ENCODE peak calls at places on chromosomes 5 and 9, in four cellular contexts. R is CD8-positive, alpha-beta T cell; B is cardiac muscle cell; U is sigmoid colon. L is an unnamed sample. For H3K4me1, the result is how much of the 10 kb centered on the place peaks cover.

GRCh38 chr5:66149950-66150349 is 5.8 kb downstream of the SREK1 start:
- DNase-seq in R (no peak), B (no peak), U (no peak), L (no peak)

GRCh38 chr9:121699271-121700164 is 48.1 kb downstream of the DAB2IP start:
- DNase-seq in R (peak), B (peak), U (peak), L (no peak)

GRCh38 chr9:113988385-113988784 is 89.7 kb downstream of the AMBP start:
- DNase-seq in R (no peak), B (no peak), U (no peak), L (no peak)

GRCh38 chr5:98769006-98769255 is 4.5 kb upstream of the RGMB start:
- DNase-seq in R (peak), B (no peak), U (no peak), L (no peak)

GRCh38 chr9:130254753-130255637 is 10.6 kb upstream of the HMCN2 start:
- DNase-seq in R (no peak), B (no peak), U (peak), L (no peak)

GRCh38 chr5:40652441-40653220 is 27.1 kb upstream of the PTGER4 start:
- DNase-seq in R (no peak), B (no peak), U (no peak), L (no peak)

GRCh38 chr5:122077451-122078115 is 476 bp downstream of the LOX start:
- DNase-seq in R (no peak), B (peak), U (peak), L (peak)

GRCh38 chr5:175748650-175749049 is 90.8 kb downstream of the HRH2 start:
- DNase-seq in R (no peak), B (no peak), U (no peak), L (no peak)

GRCh38 chr5:62315376-62316049 is 9.5 kb downstream of the KIF2A start:
- DNase-seq in R (no peak), B (no peak), U (no peak), L (no peak)

GRCh38 chr9:1726993-1727759 is 288.0 kb upstream of the SMARCA2 start:
- DNase-seq in R (peak), B (no peak), U (no peak), L (no peak)

GRCh38 chr5:171573021-171573420 is 153.6 kb downstream of the FGF18 start:
- DNase-seq in R (no peak), B (no peak), U (no peak), L (no peak)

GRCh38 chr5:158860706-158861105 is 239.0 kb downstream of the EBF1 start:
- DNase-seq in R (no peak), B (no peak), U (no peak), L (no peak)

GRCh38 chr5:28850320-28850921 is 1812.0 kb upstream of the CDH9 start:
- DNase-seq in R (no peak), B (no peak), U (no peak), L (no peak)

GRCh38 chr9:92506184-92506857 is 24.0 kb upstream of the ASPN start:
- DNase-seq in R (no peak), B (peak), U (peak), L (peak)

GRCh38 chr9:14096182-14096922 is 217.6 kb downstream of the NFIB start:
- DNase-seq in R (no peak), B (peak), U (no peak), L (peak)

GRCh38 chr5:9009931-9010652 is 535.8 kb downstream of the SEMA5A start:
- DNase-seq in R (no peak), B (peak), U (no peak), L (no peak)

GRCh38 chr9:68896495-68896894 is 117.4 kb downstream of the PRKACG start:
- DNase-seq in R (no peak), B (peak), U (no peak), L (no peak)

GRCh38 chr9:29609282-29609681 is 2036.0 kb upstream of the C9orf72 start:
- DNase-seq in R (no peak), B (no peak), U (no peak), L (no peak)

GRCh38 chr5:68303038-68303738 is 87.6 kb downstream of the PIK3R1 start:
- DNase-seq in R (no peak), B (no peak), U (no peak), L (no peak)

GRCh38 chr9:134724231-134724911 is 82.8 kb downstream of the COL5A1 start:
- DNase-seq in R (no peak), B (no peak), U (peak), L (no peak)

GRCh38 chr9:81461196-81461595 is 228.2 kb downstream of the TLE1 start:
- DNase-seq in R (no peak), B (peak), U (no peak), L (no peak)

GRCh38 chr5:62309107-62309506 is 3.1 kb downstream of the KIF2A start:
- DNase-seq in R (no peak), B (no peak), U (no peak), L (no peak)

GRCh38 chr5:135644816-135645215 is 66.0 kb upstream of the CXCL14 start:
- DNase-seq in R (no peak), B (no peak), U (no peak), L (no peak)

GRCh38 chr9:90981726-90982125 is 180.1 kb downstream of the SYK start:
- DNase-seq in R (no peak), B (no peak), U (no peak), L (no peak)

GRCh38 chr5:1319436-1320343 is 24.8 kb upstream of the TERT start:
- DNase-seq in R (no peak), B (no peak), U (peak), L (no peak)
- H3K4me1 ChIP-seq in R (under half), B (under half), U (under half), L (under half)

GRCh38 chr9:77980622-77981021 is 51.0 kb downstream of the GNAQ start:
- DNase-seq in R (no peak), B (peak), U (no peak), L (no peak)
- H3K4me1 ChIP-seq in R (half or more), B (under half), U (under half), L (half or more)

GRCh38 chr9:137305788-137306545 is 3.9 kb upstream of the NRARP start:
- DNase-seq in R (no peak), B (no peak), U (no peak), L (no peak)

GRCh38 chr9:137303893-137304382 is 1.9 kb upstream of the NRARP start:
- DNase-seq in R (no peak), B (no peak), U (no peak), L (no peak)

GRCh38 chr9:137304383-137305059 is 2.5 kb upstream of the NRARP start:
- DNase-seq in R (no peak), B (no peak), U (no peak), L (no peak)

GRCh38 chr9:137306546-137307254 is 4.6 kb upstream of the NRARP start:
- DNase-seq in R (no peak), B (no peak), U (no peak), L (no peak)

DNA sequence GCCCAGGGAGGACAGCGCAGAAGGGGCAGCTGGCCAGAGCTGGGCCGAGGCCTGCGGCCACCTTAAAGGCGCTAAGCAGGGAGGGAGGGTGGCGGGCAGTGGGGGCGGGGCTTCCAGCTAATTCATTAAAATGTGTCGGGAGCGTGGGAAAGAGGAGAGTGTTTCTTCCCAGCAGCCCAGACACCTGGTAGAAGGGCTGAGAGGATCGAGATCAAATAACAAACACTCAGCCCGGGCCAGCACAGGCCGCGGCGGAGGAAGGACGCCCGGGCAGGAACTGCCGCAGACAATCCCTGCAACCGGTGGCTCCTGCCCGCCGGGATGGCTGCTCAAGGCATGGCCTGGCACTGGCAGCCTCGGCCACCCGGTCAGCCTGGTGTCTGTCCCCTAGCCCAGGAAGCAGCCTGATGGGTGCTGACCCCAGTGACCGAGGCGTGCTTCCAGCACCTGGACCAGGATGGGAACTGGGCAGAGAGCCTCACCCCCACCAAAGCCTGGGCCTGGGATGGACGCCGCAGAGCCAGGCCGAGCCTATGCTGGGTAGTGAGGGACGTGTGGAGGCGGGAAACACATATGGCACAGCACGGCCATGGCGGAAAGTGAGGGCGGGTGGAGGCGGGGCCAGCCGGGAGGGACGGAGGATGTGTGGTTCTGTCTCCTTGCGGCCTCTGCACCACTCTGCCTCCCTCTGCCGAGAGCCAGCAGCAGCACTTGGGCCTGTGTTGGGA is 3.2 kb upstream of the NRARP start:
- DNase-seq in R (peak), B (peak), U (no peak), L (no peak)
- H3K4me1 ChIP-seq in R (under half), B (under half), U (half or more), L (under half)

GRCh38 chr5:3538886-3539285 is 56.7 kb upstream of the IRX1 start:
- DNase-seq in R (no peak), B (no peak), U (no peak), L (no peak)

GRCh38 chr5:3531320-3531986 is 64.2 kb upstream of the IRX1 start:
- DNase-seq in R (no peak), B (no peak), U (no peak), L (no peak)

GRCh38 chr5:3537942-3538341 is 57.7 kb upstream of the IRX1 start:
- DNase-seq in R (no peak), B (no peak), U (no peak), L (no peak)

GRCh38 chr5:3535414-3536211 is 60.0 kb upstream of the IRX1 start:
- DNase-seq in R (no peak), B (no peak), U (no peak), L (no peak)

DNA sequence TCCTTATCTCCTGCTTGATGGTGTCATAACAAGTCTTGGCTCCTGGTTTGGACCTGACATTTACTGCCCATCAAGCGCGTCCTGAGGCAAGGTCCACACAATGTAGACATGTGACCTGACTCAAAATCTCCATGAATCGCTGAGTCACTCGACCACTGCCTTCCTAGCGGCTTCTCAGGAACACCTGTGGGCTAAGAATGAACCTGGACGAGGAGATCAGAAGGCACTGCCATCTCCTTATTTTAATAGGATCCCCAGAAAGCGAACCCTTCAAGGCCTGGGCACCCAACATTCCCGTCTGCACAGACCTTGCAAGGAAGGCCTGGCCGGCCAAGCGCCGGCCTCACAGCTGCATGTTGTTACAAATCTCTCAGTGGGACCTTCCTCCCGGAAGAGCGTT is 60.6 kb upstream of the IRX1 start:
- DNase-seq in R (no peak), B (no peak), U (no peak), L (no peak)
- H3K4me1 ChIP-seq in R (under half), B (under half), U (under half), L (under half)

DNA sequence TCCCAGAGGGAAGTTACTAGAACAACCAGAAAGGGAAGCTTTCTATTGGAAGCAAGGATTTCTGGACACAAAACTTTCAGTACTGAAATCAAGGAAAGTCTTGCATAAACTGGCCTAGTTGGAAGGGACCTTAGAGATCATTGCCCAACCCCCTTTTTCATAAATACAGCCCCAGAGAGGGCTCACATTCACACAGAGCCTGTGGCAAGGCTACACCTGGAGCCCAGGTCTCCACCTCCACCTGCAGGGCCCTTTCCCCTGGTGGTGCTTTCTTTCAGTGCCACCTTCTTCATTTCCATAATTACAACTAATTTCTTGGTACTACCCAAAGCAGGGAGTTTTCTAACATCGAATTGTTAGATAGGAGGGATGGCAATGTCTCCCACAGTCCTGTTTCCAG is 85.7 kb downstream of the ADRB2 start:
- DNase-seq in R (no peak), B (no peak), U (no peak), L (no peak)
- H3K4me1 ChIP-seq in R (under half), B (under half), U (under half), L (under half)

GRCh38 chr9:98962861-98963260 is 19.2 kb downstream of the COL15A1 start:
- DNase-seq in R (no peak), B (peak), U (no peak), L (no peak)
- H3K4me1 ChIP-seq in R (under half), B (under half), U (half or more), L (under half)

GRCh38 chr5:131288328-131288727 is 24.5 kb downstream of the CDC42SE2 start:
- DNase-seq in R (no peak), B (no peak), U (no peak), L (no peak)

GRCh38 chr5:131285637-131286399 is 22.0 kb downstream of the CDC42SE2 start:
- DNase-seq in R (no peak), B (no peak), U (no peak), L (no peak)

GRCh38 chr5:131282235-131282634 is 18.4 kb downstream of the CDC42SE2 start:
- DNase-seq in R (no peak), B (no peak), U (no peak), L (no peak)

GRCh38 chr5:131289738-131290137 is 25.9 kb downstream of the CDC42SE2 start:
- DNase-seq in R (no peak), B (no peak), U (no peak), L (no peak)

DNA sequence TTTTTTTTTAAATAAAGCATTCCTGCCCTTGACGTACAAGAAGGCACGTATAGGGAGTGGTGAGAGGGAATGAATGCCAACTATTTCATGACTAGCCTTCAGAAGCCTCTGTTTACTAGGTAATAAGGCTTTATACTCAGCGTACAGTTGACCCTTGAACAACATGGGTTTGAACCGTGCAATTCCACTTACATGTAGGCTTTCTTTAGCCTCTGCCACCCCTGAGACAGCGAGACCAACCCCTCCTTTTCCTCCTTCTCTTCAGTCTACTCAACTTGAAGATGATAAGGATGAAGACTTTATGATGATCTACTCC is 22.5 kb downstream of the CDC42SE2 start:
- DNase-seq in R (no peak), B (no peak), U (no peak), L (peak)
- H3K4me1 ChIP-seq in R (half or more), B (under half), U (under half), L (under half)

GRCh38 chr5:151038801-151039238 is 18.4 kb downstream of the GPX3 start:
- DNase-seq in R (no peak), B (no peak), U (no peak), L (no peak)
- H3K4me1 ChIP-seq in R (under half), B (under half), U (under half), L (under half)